ENCODE peak calls at places on chromosome 18, in six cellular contexts. One of them, this sample, is unnamed.

GRCh38 chr18:63676526-63676925 is 14.8 kb upstream of the SERPINB3 start:
- DNase-seq in activated T-cell treated with anti-CD3 and anti-CD28 coated beads, Interleukin-2, amount 50 U/mL, for 72 hours: no peak
- DNase-seq in NCI-H187: no peak
- DNase-seq in WTC11: peak; percentile 50
- DNase-seq in GM23338: peak; percentile 65
- DNase-seq in right lobe of liver: peak; percentile 34
- DNase-seq in this sample: peak; percentile 20

GRCh38 chr18:71442830-71443229 is 1101.3 kb downstream of the CBLN2 start:
- DNase-seq in NCI-H187: no peak
- DNase-seq in WTC11: no peak
- DNase-seq in right lobe of liver: no peak
- DNase-seq in activated T-cell treated with anti-CD3 and anti-CD28 coated beads, Interleukin-2, amount 50 U/mL, for 72 hours: no peak
- DNase-seq in GM23338: no peak
- DNase-seq in this sample: no peak

GRCh38 chr18:5895300-5895885 is at the start of gene TMEM200C:
- DNase-seq in NCI-H187: peak; percentile 13
- DNase-seq in WTC11: peak; percentile 57
- DNase-seq in right lobe of liver: peak; percentile 27
- DNase-seq in activated T-cell treated with anti-CD3 and anti-CD28 coated beads, Interleukin-2, amount 50 U/mL, for 72 hours: peak; percentile 14
- DNase-seq in GM23338: peak; percentile 72
- DNase-seq in this sample: peak; percentile 75

GRCh38 chr18:49071776-49072175 is 121.0 kb upstream of the SMAD7 start:
- DNase-seq in right lobe of liver: no peak
- DNase-seq in NCI-H187: no peak
- DNase-seq in GM23338: no peak
- DNase-seq in activated T-cell treated with anti-CD3 and anti-CD28 coated beads, Interleukin-2, amount 50 U/mL, for 72 hours: no peak
- DNase-seq in WTC11: no peak
- DNase-seq in this sample: no peak

GRCh38 chr18:74512321-74513053 is 16.3 kb downstream of the CNDP2 start:
- DNase-seq in right lobe of liver: no peak
- DNase-seq in WTC11: no peak
- DNase-seq in NCI-H187: no peak
- DNase-seq in activated T-cell treated with anti-CD3 and anti-CD28 coated beads, Interleukin-2, amount 50 U/mL, for 72 hours: no peak
- DNase-seq in GM23338: no peak
- DNase-seq in this sample: no peak

GRCh38 chr18:336753-337152 is 68.9 kb upstream of the THOC1 start:
- DNase-seq in GM23338: no peak
- DNase-seq in right lobe of liver: no peak
- DNase-seq in NCI-H187: no peak
- DNase-seq in WTC11: no peak
- DNase-seq in activated T-cell treated with anti-CD3 and anti-CD28 coated beads, Interleukin-2, amount 50 U/mL, for 72 hours: no peak
- DNase-seq in this sample: no peak

GRCh38 chr18:22253676-22254075 is 84.3 kb downstream of the GATA6 start:
- DNase-seq in GM23338: peak; percentile 6
- DNase-seq in NCI-H187: no peak
- DNase-seq in WTC11: no peak
- DNase-seq in right lobe of liver: peak; percentile 33
- DNase-seq in activated T-cell treated with anti-CD3 and anti-CD28 coated beads, Interleukin-2, amount 50 U/mL, for 72 hours: no peak
- DNase-seq in this sample: no peak

GRCh38 chr18:2653467-2653866 is 2.1 kb upstream of the SMCHD1 start:
- DNase-seq in WTC11: no peak
- DNase-seq in GM23338: peak; percentile 40
- DNase-seq in activated T-cell treated with anti-CD3 and anti-CD28 coated beads, Interleukin-2, amount 50 U/mL, for 72 hours: no peak
- DNase-seq in NCI-H187: no peak
- DNase-seq in right lobe of liver: no peak
- DNase-seq in this sample: no peak

GRCh38 chr18:6737833-6738232 is 8.3 kb downstream of the ARHGAP28 start:
- DNase-seq in NCI-H187: no peak
- DNase-seq in GM23338: no peak
- DNase-seq in activated T-cell treated with anti-CD3 and anti-CD28 coated beads, Interleukin-2, amount 50 U/mL, for 72 hours: no peak
- DNase-seq in WTC11: no peak
- DNase-seq in right lobe of liver: no peak
- DNase-seq in this sample: no peak

GRCh38 chr18:5841518-5841917 is 53.8 kb downstream of the TMEM200C start:
- DNase-seq in activated T-cell treated with anti-CD3 and anti-CD28 coated beads, Interleukin-2, amount 50 U/mL, for 72 hours: no peak
- DNase-seq in GM23338: no peak
- DNase-seq in right lobe of liver: no peak
- DNase-seq in WTC11: no peak
- DNase-seq in NCI-H187: no peak
- DNase-seq in this sample: no peak

GRCh38 chr18:27428716-27429475 is 243.8 kb upstream of the CHST9 start:
- DNase-seq in activated T-cell treated with anti-CD3 and anti-CD28 coated beads, Interleukin-2, amount 50 U/mL, for 72 hours: no peak
- DNase-seq in GM23338: no peak
- DNase-seq in NCI-H187: no peak
- DNase-seq in right lobe of liver: no peak
- DNase-seq in WTC11: no peak
- DNase-seq in this sample: no peak

GRCh38 chr18:44041553-44042418 is 638.9 kb upstream of the SETBP1 start:
- DNase-seq in NCI-H187: no peak
- DNase-seq in right lobe of liver: no peak
- DNase-seq in activated T-cell treated with anti-CD3 and anti-CD28 coated beads, Interleukin-2, amount 50 U/mL, for 72 hours: no peak
- DNase-seq in GM23338: peak; percentile 22
- DNase-seq in WTC11: no peak
- DNase-seq in this sample: no peak

GRCh38 chr18:42510540-42510939 is 555.5 kb downstream of the PIK3C3 start:
- DNase-seq in right lobe of liver: no peak
- DNase-seq in GM23338: no peak
- DNase-seq in NCI-H187: no peak
- DNase-seq in WTC11: no peak
- DNase-seq in activated T-cell treated with anti-CD3 and anti-CD28 coated beads, Interleukin-2, amount 50 U/mL, for 72 hours: no peak
- DNase-seq in this sample: no peak

GRCh38 chr18:10424576-10425314 is 29.7 kb upstream of the APCDD1 start:
- DNase-seq in right lobe of liver: no peak
- DNase-seq in NCI-H187: no peak
- DNase-seq in GM23338: no peak
- DNase-seq in WTC11: no peak
- DNase-seq in activated T-cell treated with anti-CD3 and anti-CD28 coated beads, Interleukin-2, amount 50 U/mL, for 72 hours: no peak
- DNase-seq in this sample: no peak

GRCh38 chr18:10032331-10032979 is 118.6 kb downstream of the VAPA start:
- DNase-seq in activated T-cell treated with anti-CD3 and anti-CD28 coated beads, Interleukin-2, amount 50 U/mL, for 72 hours: peak; percentile 56
- DNase-seq in right lobe of liver: peak; percentile 30
- DNase-seq in WTC11: peak; percentile 71
- DNase-seq in NCI-H187: no peak
- DNase-seq in GM23338: peak; percentile 78
- DNase-seq in this sample: peak; percentile 36

GRCh38 chr18:499351-500229 is 911 bp downstream of the COLEC12 start:
- DNase-seq in right lobe of liver: no peak
- DNase-seq in activated T-cell treated with anti-CD3 and anti-CD28 coated beads, Interleukin-2, amount 50 U/mL, for 72 hours: no peak
- DNase-seq in WTC11: no peak
- DNase-seq in NCI-H187: no peak
- DNase-seq in GM23338: peak; percentile 47
- DNase-seq in this sample: no peak

GRCh38 chr18:58300867-58301266 is 256.8 kb downstream of the NEDD4L start:
- DNase-seq in GM23338: no peak
- DNase-seq in right lobe of liver: no peak
- DNase-seq in NCI-H187: no peak
- DNase-seq in WTC11: no peak
- DNase-seq in activated T-cell treated with anti-CD3 and anti-CD28 coated beads, Interleukin-2, amount 50 U/mL, for 72 hours: no peak
- DNase-seq in this sample: no peak

GRCh38 chr18:23725827-23726661 is 36.8 kb downstream of the LAMA3 start:
- DNase-seq in NCI-H187: no peak
- DNase-seq in GM23338: no peak
- DNase-seq in WTC11: no peak
- DNase-seq in right lobe of liver: no peak
- DNase-seq in activated T-cell treated with anti-CD3 and anti-CD28 coated beads, Interleukin-2, amount 50 U/mL, for 72 hours: no peak
- DNase-seq in this sample: no peak

GRCh38 chr18:3540805-3541548 is 91.0 kb downstream of the TGIF1 start:
- DNase-seq in NCI-H187: no peak
- DNase-seq in GM23338: no peak
- DNase-seq in right lobe of liver: no peak
- DNase-seq in activated T-cell treated with anti-CD3 and anti-CD28 coated beads, Interleukin-2, amount 50 U/mL, for 72 hours: no peak
- DNase-seq in WTC11: no peak
- DNase-seq in this sample: no peak

GRCh38 chr18:21335927-21336488 is 94.0 kb downstream of the GREB1L start:
- DNase-seq in activated T-cell treated with anti-CD3 and anti-CD28 coated beads, Interleukin-2, amount 50 U/mL, for 72 hours: no peak
- DNase-seq in WTC11: no peak
- DNase-seq in right lobe of liver: no peak
- DNase-seq in GM23338: no peak
- DNase-seq in NCI-H187: no peak
- DNase-seq in this sample: no peak

GRCh38 chr18:64799378-64799777 is 650.5 kb upstream of the LINC00305 start:
- DNase-seq in NCI-H187: no peak
- DNase-seq in activated T-cell treated with anti-CD3 and anti-CD28 coated beads, Interleukin-2, amount 50 U/mL, for 72 hours: no peak
- DNase-seq in WTC11: no peak
- DNase-seq in right lobe of liver: no peak
- DNase-seq in GM23338: no peak
- DNase-seq in this sample: no peak

GRCh38 chr18:59988098-59988706 is 88.4 kb downstream of the PMAIP1 start:
- DNase-seq in activated T-cell treated with anti-CD3 and anti-CD28 coated beads, Interleukin-2, amount 50 U/mL, for 72 hours: peak; percentile 46
- DNase-seq in WTC11: peak; percentile 50
- DNase-seq in NCI-H187: peak; percentile 31
- DNase-seq in right lobe of liver: no peak
- DNase-seq in GM23338: peak; percentile 65
- DNase-seq in this sample: peak; percentile 24

GRCh38 chr18:74856967-74857366 is 259.3 kb downstream of the ZNF407 start:
- DNase-seq in GM23338: no peak
- DNase-seq in right lobe of liver: no peak
- DNase-seq in WTC11: no peak
- DNase-seq in NCI-H187: no peak
- DNase-seq in activated T-cell treated with anti-CD3 and anti-CD28 coated beads, Interleukin-2, amount 50 U/mL, for 72 hours: no peak
- DNase-seq in this sample: no peak

GRCh38 chr18:42048150-42048549 is 93.1 kb downstream of the PIK3C3 start:
- DNase-seq in WTC11: no peak
- DNase-seq in GM23338: no peak
- DNase-seq in NCI-H187: no peak
- DNase-seq in right lobe of liver: no peak
- DNase-seq in activated T-cell treated with anti-CD3 and anti-CD28 coated beads, Interleukin-2, amount 50 U/mL, for 72 hours: no peak
- DNase-seq in this sample: no peak

GRCh38 chr18:12372406-12372805 is 4.6 kb downstream of the AFG3L2 start:
- DNase-seq in GM23338: no peak
- DNase-seq in NCI-H187: no peak
- DNase-seq in right lobe of liver: no peak
- DNase-seq in WTC11: no peak
- DNase-seq in activated T-cell treated with anti-CD3 and anti-CD28 coated beads, Interleukin-2, amount 50 U/mL, for 72 hours: no peak
- DNase-seq in this sample: no peak

GRCh38 chr18:21960189-21960588 is 209.2 kb upstream of the GATA6 start:
- DNase-seq in WTC11: no peak
- DNase-seq in right lobe of liver: no peak
- DNase-seq in activated T-cell treated with anti-CD3 and anti-CD28 coated beads, Interleukin-2, amount 50 U/mL, for 72 hours: no peak
- DNase-seq in NCI-H187: no peak
- DNase-seq in GM23338: no peak
- DNase-seq in this sample: no peak

GRCh38 chr18:12564861-12565260 is 93.0 kb downstream of the SPIRE1 start:
- DNase-seq in WTC11: no peak
- DNase-seq in NCI-H187: no peak
- DNase-seq in GM23338: no peak
- DNase-seq in right lobe of liver: no peak
- DNase-seq in activated T-cell treated with anti-CD3 and anti-CD28 coated beads, Interleukin-2, amount 50 U/mL, for 72 hours: no peak
- DNase-seq in this sample: no peak

GRCh38 chr18:13811993-13812392 is 12.0 kb upstream of the MC5R start:
- DNase-seq in activated T-cell treated with anti-CD3 and anti-CD28 coated beads, Interleukin-2, amount 50 U/mL, for 72 hours: no peak
- DNase-seq in GM23338: peak; percentile 62
- DNase-seq in NCI-H187: no peak
- DNase-seq in WTC11: no peak
- DNase-seq in right lobe of liver: no peak
- DNase-seq in this sample: no peak

GRCh38 chr18:35983818-35984217 is 11.3 kb downstream of the RMP24 start:
- DNase-seq in NCI-H187: no peak
- DNase-seq in right lobe of liver: no peak
- DNase-seq in WTC11: no peak
- DNase-seq in GM23338: no peak
- DNase-seq in activated T-cell treated with anti-CD3 and anti-CD28 coated beads, Interleukin-2, amount 50 U/mL, for 72 hours: no peak
- DNase-seq in this sample: no peak

GRCh38 chr18:12604445-12605007 is 53.4 kb downstream of the SPIRE1 start:
- DNase-seq in WTC11: no peak
- DNase-seq in activated T-cell treated with anti-CD3 and anti-CD28 coated beads, Interleukin-2, amount 50 U/mL, for 72 hours: no peak
- DNase-seq in NCI-H187: no peak
- DNase-seq in right lobe of liver: no peak
- DNase-seq in GM23338: no peak
- DNase-seq in this sample: no peak

GRCh38 chr18:7273301-7273911 is 42.5 kb downstream of the LRRC30 start:
- DNase-seq in NCI-H187: no peak
- DNase-seq in activated T-cell treated with anti-CD3 and anti-CD28 coated beads, Interleukin-2, amount 50 U/mL, for 72 hours: no peak
- DNase-seq in GM23338: no peak
- DNase-seq in right lobe of liver: peak; percentile 61
- DNase-seq in WTC11: no peak
- DNase-seq in this sample: no peak

GRCh38 chr18:34647251-34647650 is 62.8 kb upstream of the DTNA start:
- DNase-seq in activated T-cell treated with anti-CD3 and anti-CD28 coated beads, Interleukin-2, amount 50 U/mL, for 72 hours: no peak
- DNase-seq in WTC11: peak; percentile 35
- DNase-seq in NCI-H187: no peak
- DNase-seq in right lobe of liver: no peak
- DNase-seq in GM23338: peak; percentile 89
- DNase-seq in this sample: no peak

GRCh38 chr18:36481201-36481657 is 183.7 kb downstream of the FHOD3 start:
- DNase-seq in activated T-cell treated with anti-CD3 and anti-CD28 coated beads, Interleukin-2, amount 50 U/mL, for 72 hours: no peak
- DNase-seq in NCI-H187: no peak
- DNase-seq in GM23338: peak; percentile 71
- DNase-seq in WTC11: no peak
- DNase-seq in right lobe of liver: no peak
- DNase-seq in this sample: peak; percentile 59

GRCh38 chr18:63505566-63506335 is 29.0 kb downstream of the SERPINB5 start:
- DNase-seq in WTC11: peak; percentile 75
- DNase-seq in GM23338: peak; percentile 79
- DNase-seq in right lobe of liver: no peak
- DNase-seq in activated T-cell treated with anti-CD3 and anti-CD28 coated beads, Interleukin-2, amount 50 U/mL, for 72 hours: peak; percentile 43
- DNase-seq in NCI-H187: no peak
- DNase-seq in this sample: peak; percentile 30

GRCh38 chr18:21243041-21243431 is 1.0 kb downstream of the GREB1L start:
- DNase-seq in WTC11: peak; percentile 24
- DNase-seq in GM23338: peak; percentile 40
- DNase-seq in activated T-cell treated with anti-CD3 and anti-CD28 coated beads, Interleukin-2, amount 50 U/mL, for 72 hours: no peak
- DNase-seq in NCI-H187: no peak
- DNase-seq in right lobe of liver: peak; percentile 29
- DNase-seq in this sample: no peak

GRCh38 chr18:56593906-56594305 is 44.5 kb downstream of the TXNL1 start:
- DNase-seq in activated T-cell treated with anti-CD3 and anti-CD28 coated beads, Interleukin-2, amount 50 U/mL, for 72 hours: no peak
- DNase-seq in NCI-H187: no peak
- DNase-seq in GM23338: no peak
- DNase-seq in WTC11: no peak
- DNase-seq in right lobe of liver: no peak
- DNase-seq in this sample: no peak

GRCh38 chr18:3119401-3120323 is 100.1 kb downstream of the MYOM1 start:
- DNase-seq in right lobe of liver: no peak
- DNase-seq in activated T-cell treated with anti-CD3 and anti-CD28 coated beads, Interleukin-2, amount 50 U/mL, for 72 hours: no peak
- DNase-seq in NCI-H187: no peak
- DNase-seq in WTC11: no peak
- DNase-seq in GM23338: no peak
- DNase-seq in this sample: no peak

GRCh38 chr18:26466026-26466425 is 82.3 kb downstream of the KCTD1 start:
- DNase-seq in GM23338: peak; percentile 13
- DNase-seq in activated T-cell treated with anti-CD3 and anti-CD28 coated beads, Interleukin-2, amount 50 U/mL, for 72 hours: no peak
- DNase-seq in right lobe of liver: no peak
- DNase-seq in WTC11: no peak
- DNase-seq in NCI-H187: no peak
- DNase-seq in this sample: no peak

GRCh38 chr18:3605562-3606443 is 155.8 kb downstream of the TGIF1 start:
- DNase-seq in right lobe of liver: no peak
- DNase-seq in WTC11: no peak
- DNase-seq in GM23338: peak; percentile 42
- DNase-seq in NCI-H187: no peak
- DNase-seq in activated T-cell treated with anti-CD3 and anti-CD28 coated beads, Interleukin-2, amount 50 U/mL, for 72 hours: peak; percentile 31
- DNase-seq in this sample: no peak

This sample was measured in neuronal stem cell.